ENCODE peak calls at places on chromosome X, in ten cellular contexts. W is GM23248, B is colonic mucosa, V is tibial artery, E is endodermal cell, R is AG04449, J is NT2/D1, K is mesenchymal stem cell, M is mucosa of descending colon, C is HepG2. D is an unnamed sample.

GRCh38 chrX:31227250-31227649 is 155.4 kb upstream of the FTHL17 start:
- DNase-seq in W (peak), B (no peak), V (no peak), E (no peak), R (no peak), J (no peak), K (no peak), M (no peak), C (peak), D (no peak)

GRCh38 chrX:47644557-47645091 is 5.7 kb downstream of the ELK1 start:
- DNase-seq in W (peak), B (no peak), V (no peak), E (peak), R (no peak), J (no peak), K (peak), M (no peak), C (no peak), D (no peak)

GRCh38 chrX:103220511-103221406 is 5.9 kb downstream of the BEX4 start:
- DNase-seq in W (no peak), B (no peak), V (no peak), E (no peak), R (no peak), J (no peak), K (no peak), M (no peak), C (no peak), D (no peak)

GRCh38 chrX:118189628-118190027 is 73.0 kb upstream of the KLHL13 start:
- DNase-seq in W (no peak), B (no peak), V (no peak), E (peak), R (no peak), J (no peak), K (no peak), M (no peak), C (no peak), D (no peak)

GRCh38 chrX:1172496-1172895 is 40.0 kb downstream of the CRLF2 start:
- DNase-seq in W (no peak), B (no peak), V (no peak), E (peak), R (no peak), J (no peak), K (no peak), M (no peak), C (no peak), D (no peak)

GRCh38 chrX:30973784-30974427 is 84.9 kb upstream of the TAB3 start:
- DNase-seq in W (no peak), B (no peak), V (no peak), E (peak), R (no peak), J (no peak), K (no peak), M (no peak), C (no peak), D (no peak)

GRCh38 chrX:16999275-16999674 is 52.8 kb downstream of the REPS2 start:
- DNase-seq in W (no peak), B (no peak), V (no peak), E (no peak), R (no peak), J (no peak), K (no peak), M (no peak), C (no peak), D (no peak)

GRCh38 chrX:40952855-40953254 is 132.4 kb upstream of the USP9X start:
- DNase-seq in W (peak), B (no peak), V (no peak), E (no peak), R (no peak), J (no peak), K (peak), M (no peak), C (no peak), D (no peak)

GRCh38 chrX:85114776-85115175 is 111.1 kb downstream of the APOOL start:
- DNase-seq in W (no peak), B (no peak), V (no peak), E (no peak), R (no peak), J (no peak), K (no peak), M (no peak), C (no peak), D (no peak)

GRCh38 chrX:8323356-8323755 is 141.3 kb upstream of the VCX3B start:
- DNase-seq in W (no peak), B (no peak), V (no peak), E (peak), R (no peak), J (no peak), K (no peak), M (no peak), C (no peak), D (no peak)

GRCh38 chrX:121479406-121479805 is 432.0 kb downstream of the GLUD2 start:
- DNase-seq in W (peak), B (no peak), V (no peak), E (no peak), R (no peak), J (no peak), K (no peak), M (no peak), C (no peak), D (no peak)

GRCh38 chrX:119784747-119785446 is 6.5 kb downstream of the RPL39 start:
- DNase-seq in W (peak), B (peak), V (no peak), E (peak), R (no peak), J (no peak), K (peak), M (no peak), C (no peak), D (no peak)

GRCh38 chrX:16185725-16186136 is 18.4 kb downstream of the MAGEB17 start:
- DNase-seq in W (peak), B (no peak), V (no peak), E (peak), R (peak), J (no peak), K (peak), M (no peak), C (no peak), D (no peak)

GRCh38 chrX:70262952-70263567 is 3.1 kb upstream of the P2RY4 start:
- DNase-seq in W (peak), B (peak), V (peak), E (peak), R (no peak), J (peak), K (peak), M (peak), C (peak), D (no peak)

GRCh38 chrX:9905721-9906120 is 61.4 kb upstream of the CLDN34 start:
- DNase-seq in W (no peak), B (no peak), V (no peak), E (no peak), R (no peak), J (no peak), K (no peak), M (no peak), C (no peak), D (no peak)

GRCh38 chrX:15245896-15246295 is 24.0 kb downstream of the ASB9 start:
- DNase-seq in W (no peak), B (no peak), V (no peak), E (no peak), R (no peak), J (no peak), K (no peak), M (no peak), C (no peak), D (no peak)

GRCh38 chrX:590666-591065 is 39.9 kb upstream of the SHOX start:
- DNase-seq in W (no peak), B (no peak), V (no peak), E (no peak), R (no peak), J (no peak), K (no peak), M (no peak), C (no peak), D (peak)

GRCh38 chrX:3184176-3184930 is 143.1 kb downstream of the ARSF start:
- DNase-seq in W (peak), B (no peak), V (peak), E (no peak), R (peak), J (no peak), K (peak), M (no peak), C (peak), D (no peak)

GRCh38 chrX:31323658-31324057 is 251.8 kb upstream of the FTHL17 start:
- DNase-seq in W (no peak), B (no peak), V (no peak), E (no peak), R (no peak), J (no peak), K (no peak), M (no peak), C (no peak), D (no peak)

GRCh38 chrX:31271615-31272471 is 200.0 kb upstream of the FTHL17 start:
- DNase-seq in W (peak), B (no peak), V (no peak), E (no peak), R (no peak), J (no peak), K (no peak), M (no peak), C (no peak), D (no peak)

GRCh38 chrX:154819771-154820341 is 14.6 kb upstream of the MPP1 start:
- DNase-seq in W (no peak), B (no peak), V (no peak), E (no peak), R (no peak), J (no peak), K (no peak), M (no peak), C (no peak), D (no peak)

GRCh38 chrX:2325076-2325784 is 175.5 kb downstream of the DHRSX start:
- DNase-seq in W (no peak), B (peak), V (no peak), E (peak), R (peak), J (no peak), K (no peak), M (peak), C (no peak), D (no peak)

GRCh38 chrX:136780738-136781137 is at the start of gene ARHGEF6:
- DNase-seq in W (peak), B (no peak), V (no peak), E (no peak), R (no peak), J (no peak), K (no peak), M (no peak), C (no peak), D (no peak)

GRCh38 chrX:68196939-68197791 is 236.1 kb downstream of the OPHN1 start:
- DNase-seq in W (peak), B (peak), V (no peak), E (peak), R (no peak), J (peak), K (peak), M (no peak), C (peak), D (no peak)

GRCh38 chrX:8189096-8189830 is 18.2 kb upstream of the VCX2 start:
- DNase-seq in W (no peak), B (no peak), V (no peak), E (no peak), R (no peak), J (no peak), K (no peak), M (no peak), C (no peak), D (no peak)

GRCh38 chrX:129792586-129793291 is 13.0 kb downstream of the SASH3 start:
- DNase-seq in W (no peak), B (no peak), V (no peak), E (no peak), R (no peak), J (no peak), K (no peak), M (no peak), C (no peak), D (no peak)

GRCh38 chrX:87338510-87338909 is 179.1 kb upstream of the KLHL4 start:
- DNase-seq in W (peak), B (no peak), V (no peak), E (no peak), R (no peak), J (no peak), K (peak), M (no peak), C (peak), D (no peak)

GRCh38 chrX:38095971-38096529 is 89.7 kb downstream of the SYTL5 start:
- DNase-seq in W (peak), B (no peak), V (no peak), E (no peak), R (no peak), J (no peak), K (peak), M (no peak), C (no peak), D (no peak)

GRCh38 chrX:6363193-6363592 is 134.5 kb upstream of the NLGN4X start:
- DNase-seq in W (no peak), B (no peak), V (no peak), E (no peak), R (no peak), J (no peak), K (no peak), M (no peak), C (no peak), D (no peak)

GRCh38 chrX:79409657-79410056 is 42.5 kb upstream of the ITM2A start:
- DNase-seq in W (no peak), B (no peak), V (no peak), E (no peak), R (no peak), J (no peak), K (no peak), M (no peak), C (no peak), D (no peak)

GRCh38 chrX:79413963-79414362 is 46.8 kb upstream of the ITM2A start:
- DNase-seq in W (no peak), B (no peak), V (no peak), E (no peak), R (no peak), J (no peak), K (no peak), M (no peak), C (no peak), D (no peak)

GRCh38 chrX:79413009-79413408 is 45.9 kb upstream of the ITM2A start:
- DNase-seq in W (peak), B (no peak), V (no peak), E (no peak), R (no peak), J (peak), K (no peak), M (no peak), C (peak), D (no peak)

GRCh38 chrX:79415056-79415455 is 47.9 kb upstream of the ITM2A start:
- DNase-seq in W (no peak), B (no peak), V (no peak), E (no peak), R (no peak), J (no peak), K (no peak), M (no peak), C (no peak), D (no peak)
- H3K4me3 ChIP-seq in W (no peak), B (no peak), V (no peak), E (no peak), R (no peak), J (no peak), K (no peak), M (no peak), C (no peak), D (no peak)

GRCh38 chrX:96688789-96689188 is 4.1 kb downstream of the DIAPH2 start:
- DNase-seq in W (no peak), B (no peak), V (no peak), E (peak), R (no peak), J (no peak), K (no peak), M (no peak), C (no peak), D (no peak)
- H3K4me3 ChIP-seq in W (no peak), B (no peak), V (no peak), E (peak), R (no peak), J (no peak), K (no peak), M (no peak), C (no peak), D (no peak)

GRCh38 chrX:110087485-110088356 is 84.8 kb downstream of the TMEM164 start:
- DNase-seq in W (peak), B (no peak), V (peak), E (no peak), R (peak), J (no peak), K (peak), M (no peak), C (no peak), D (no peak)
- H3K4me3 ChIP-seq in W (peak), B (no peak), V (no peak), E (no peak), R (peak), J (no peak), K (no peak), M (no peak), C (no peak), D (no peak)

DNA sequence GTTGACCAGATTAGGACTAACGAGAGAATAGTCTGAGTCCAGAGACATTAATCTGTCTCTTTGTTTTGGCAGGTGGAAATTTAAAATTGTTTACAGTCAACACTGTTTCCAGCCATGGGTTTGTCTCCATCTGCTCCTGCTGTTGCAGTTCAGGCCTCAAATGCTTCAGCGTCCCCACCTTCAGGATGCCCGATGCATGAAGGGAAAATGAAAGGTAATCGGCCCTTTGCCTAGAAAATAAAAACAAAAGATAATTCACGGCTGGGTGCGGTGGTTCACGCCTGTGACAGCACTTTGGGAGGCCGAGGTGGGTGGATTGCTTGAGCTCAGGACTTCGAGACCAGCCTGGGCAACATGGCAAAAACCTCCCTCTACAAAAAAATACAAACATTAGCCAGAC is 815 bp downstream of the HCCS start:
- DNase-seq in W (no peak), B (peak), V (no peak), E (no peak), R (no peak), J (no peak), K (no peak), M (no peak), C (no peak), D (no peak)
- H3K4me3 ChIP-seq in W (peak), B (peak), V (peak), E (peak), R (peak), J (peak), K (peak), M (no peak), C (peak), D (peak)

DNA sequence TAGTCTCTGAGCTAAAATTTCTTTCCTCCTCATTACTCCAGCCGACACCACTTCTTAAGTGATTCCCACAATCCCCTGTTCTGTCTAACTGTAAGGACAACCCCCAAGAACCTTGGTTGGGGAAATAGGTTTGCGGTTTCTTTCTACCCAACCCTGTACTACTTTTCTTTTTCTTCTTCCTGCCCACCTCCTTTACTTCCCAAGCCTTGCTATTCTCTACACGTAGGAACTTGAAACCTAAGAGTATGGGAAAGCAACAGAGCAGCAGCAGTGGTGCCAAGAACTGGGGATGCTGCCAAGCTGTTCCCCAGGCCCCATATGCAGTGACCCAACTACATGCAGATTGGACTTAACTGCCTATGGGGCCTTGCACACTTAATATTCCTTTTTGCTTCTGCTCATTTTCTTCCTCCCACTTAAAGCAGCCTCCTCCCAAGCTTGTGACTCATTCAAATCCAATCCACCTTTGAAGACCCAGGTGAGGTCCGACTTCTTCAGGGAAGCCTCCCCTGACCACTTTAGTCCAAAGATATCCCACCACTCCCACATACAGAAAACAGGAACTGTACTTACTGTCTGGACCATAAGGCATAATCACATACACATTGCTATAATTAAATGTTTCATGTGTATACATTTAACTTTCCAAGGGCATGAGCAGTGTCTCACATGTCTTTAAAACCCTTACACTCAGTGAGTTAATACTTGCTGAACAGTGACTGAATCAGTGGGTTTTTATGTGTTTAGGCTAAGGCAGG is 1.7 kb downstream of the FAM120C start:
- DNase-seq in W (peak), B (no peak), V (no peak), E (no peak), R (no peak), J (no peak), K (peak), M (no peak), C (no peak), D (no peak)
- H3K4me3 ChIP-seq in W (peak), B (no peak), V (peak), E (peak), R (peak), J (peak), K (no peak), M (no peak), C (peak), D (peak)

DNA sequence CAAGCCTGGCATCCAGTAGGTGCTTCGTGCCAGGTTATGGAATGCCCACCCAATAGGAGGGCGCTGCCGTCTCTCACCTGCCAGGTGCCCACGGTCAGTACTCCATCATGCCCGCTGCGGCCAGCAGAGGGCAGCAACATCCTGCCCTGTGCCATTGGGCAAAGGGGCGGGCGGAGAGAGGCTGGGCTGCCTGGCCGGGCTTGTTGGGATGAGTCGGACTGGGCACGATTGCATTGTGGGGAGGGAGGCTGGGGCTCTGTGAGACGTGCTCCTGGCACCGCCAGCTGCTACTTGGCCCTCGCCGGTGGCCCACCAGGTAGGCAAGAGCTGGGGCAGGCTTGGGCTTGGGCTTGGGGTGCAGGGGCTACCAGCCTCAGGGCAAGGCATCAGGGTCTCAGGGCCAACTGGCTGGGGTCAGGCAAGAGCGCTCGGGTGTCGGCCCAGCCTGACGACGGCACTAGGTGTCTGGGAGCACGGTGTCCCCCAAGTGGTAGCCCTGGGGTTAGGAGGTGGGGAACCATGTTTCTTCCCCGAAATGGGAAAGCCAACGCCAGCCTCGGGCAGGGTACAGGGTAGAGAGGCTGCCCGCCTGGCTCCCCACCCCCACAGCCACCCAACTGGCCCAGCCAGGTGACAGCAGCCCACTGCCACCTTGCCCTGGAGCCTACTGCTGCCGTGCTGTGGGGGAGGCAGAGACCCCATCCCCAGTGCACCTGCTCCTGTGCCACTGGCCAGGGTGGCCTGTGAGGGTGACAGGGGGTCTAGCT is at the start of gene PLXNB3:
- DNase-seq in W (peak), B (peak), V (peak), E (peak), R (peak), J (peak), K (peak), M (peak), C (peak), D (no peak)
- H3K4me3 ChIP-seq in W (peak), B (no peak), V (peak), E (no peak), R (peak), J (no peak), K (peak), M (no peak), C (peak), D (peak)

DNA sequence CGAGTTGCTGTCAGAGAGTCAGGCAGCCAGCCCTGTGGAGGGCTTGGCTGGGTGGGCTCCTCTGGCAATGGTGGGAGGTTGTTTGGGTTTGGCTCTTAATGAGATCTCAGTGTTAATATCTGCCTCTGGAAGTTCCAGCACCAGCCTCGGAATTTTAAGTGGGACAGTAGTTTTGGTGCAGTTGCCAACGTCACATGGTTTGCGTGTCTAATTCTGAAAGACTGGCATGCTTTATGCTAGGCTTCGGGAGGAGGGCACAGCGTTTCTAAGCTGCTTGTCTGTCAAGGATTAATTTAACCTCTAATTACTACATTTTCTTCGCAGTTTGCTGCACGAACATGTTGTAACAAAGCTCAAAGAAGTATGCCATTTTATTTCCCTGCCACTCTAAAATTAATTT is 9.2 kb downstream of the MAMLD1 start:
- DNase-seq in W (no peak), B (no peak), V (no peak), E (no peak), R (no peak), J (no peak), K (no peak), M (no peak), C (no peak), D (no peak)
- H3K4me3 ChIP-seq in W (no peak), B (no peak), V (peak), E (no peak), R (no peak), J (no peak), K (no peak), M (no peak), C (no peak), D (no peak)

GRCh38 chrX:12906392-12906791 is at the start of gene TLR8:
- DNase-seq in W (no peak), B (no peak), V (no peak), E (no peak), R (no peak), J (no peak), K (no peak), M (no peak), C (no peak), D (no peak)
- H3K4me3 ChIP-seq in W (no peak), B (no peak), V (no peak), E (no peak), R (no peak), J (no peak), K (no peak), M (no peak), C (no peak), D (no peak)

D was measured in vagina.